ENCODE peak calls at places on chromosomes 7 and 10, in ten cellular contexts. I is mesenchymal stem cell; U is AG08395; R is stimulated activated CD4-positive, alpha-beta T cell treated with anti-CD3 and anti-CD28 coated beads, Interleukin-12 subunit alpha, Interleukin-12 subunit beta, amount 100 ng/mL, for 4 hours; Q is non-pigmented ciliary epithelial cell; E is CD8-positive, alpha-beta memory T cell; K is RWPE1; P is astrocyte of the spinal cord; A is nephron progenitor cell; N is WTC11. B is an unnamed sample.

GRCh38 chr10:89633484-89633883 is 11.6 kb downstream of the PANK1 start:
- DNase-seq in N (no peak), U (peak; percentile 43), E (no peak), A (no peak), K (peak; percentile 51), R (no peak), I (peak; percentile 68), Q (peak; percentile 62), P (peak; percentile 82), B (no peak)

GRCh38 chr10:122295423-122295947 is 24.4 kb downstream of the BTBD16 start:
- DNase-seq in R (no peak), K (no peak), P (no peak), E (no peak), U (no peak), A (no peak), I (no peak), Q (no peak), N (no peak), B (no peak)

GRCh38 chr10:16750461-16750860 is 66.8 kb downstream of the RSU1 start:
- DNase-seq in Q (no peak), R (no peak), I (no peak), U (no peak), P (no peak), A (no peak), N (no peak), E (no peak), K (no peak), B (no peak)

GRCh38 chr10:126012485-126012884 is 116.1 kb downstream of the FANK1 start:
- DNase-seq in K (peak; percentile 38), I (peak; percentile 67), R (no peak), Q (no peak), P (peak; percentile 23), N (no peak), U (peak; percentile 38), E (no peak), A (no peak), B (no peak)

GRCh38 chr10:102413053-102413705 is 5.4 kb downstream of the PSD start:
- DNase-seq in I (no peak), U (no peak), N (peak; percentile 64), A (peak; percentile 31), R (no peak), E (no peak), Q (no peak), P (no peak), K (no peak), B (no peak)

GRCh38 chr10:33927347-33927746 is 592.9 kb upstream of the NRP1 start:
- DNase-seq in U (no peak), N (no peak), Q (peak; percentile 11), E (no peak), I (no peak), A (no peak), K (peak; percentile 95), R (no peak), P (no peak), B (no peak)

GRCh38 chr10:61120805-61121204 is 176.8 kb upstream of the RHOBTB1 start:
- DNase-seq in R (no peak), P (no peak), A (no peak), E (no peak), I (no peak), N (no peak), K (no peak), Q (no peak), U (no peak), B (no peak)

GRCh38 chr10:66564341-66564740 is 361.5 kb upstream of the LRRTM3 start:
- DNase-seq in N (no peak), Q (no peak), R (no peak), P (no peak), K (no peak), E (no peak), U (no peak), A (no peak), I (no peak), B (no peak)

GRCh38 chr7:16918288-16918895 is 36.6 kb upstream of the AGR3 start:
- DNase-seq in K (no peak), P (peak; percentile 74), R (no peak), I (peak; percentile 58), A (peak; percentile 8), N (no peak), U (peak; percentile 20), Q (no peak), E (no peak), B (peak; percentile 59)

GRCh38 chr7:23467281-23467680 is 3.0 kb downstream of the IGF2BP3 start:
- DNase-seq in Q (no peak), E (no peak), I (no peak), A (peak; percentile 8), K (no peak), R (no peak), N (no peak), P (no peak), U (no peak), B (peak; percentile 57)

GRCh38 chr7:36653671-36654355 is 70.5 kb downstream of the AOAH start:
- DNase-seq in P (no peak), I (no peak), N (peak; percentile 25), Q (no peak), E (no peak), K (no peak), R (no peak), U (no peak), A (no peak), B (no peak)

GRCh38 chr7:1571261-1571650 is 1.4 kb upstream of the PSMG3 start:
- DNase-seq in I (peak; percentile 87), P (peak; percentile 84), N (no peak), A (no peak), Q (no peak), E (no peak), K (peak; percentile 48), R (no peak), U (peak; percentile 45), B (no peak)

GRCh38 chr7:103689262-103689661 is 243.3 kb upstream of the SLC26A5 start:
- DNase-seq in P (no peak), K (no peak), A (no peak), Q (no peak), I (no peak), N (no peak), R (no peak), E (no peak), U (no peak), B (no peak)

GRCh38 chr10:32207544-32207943 is 139.4 kb downstream of the EPC1 start:
- DNase-seq in E (peak; percentile 33), N (peak; percentile 57), Q (no peak), K (peak; percentile 60), I (peak; percentile 44), U (peak; percentile 41), P (peak; percentile 45), A (peak; percentile 29), R (peak; percentile 54), B (peak; percentile 66)

GRCh38 chr10:86798636-86799035 is 42.2 kb downstream of the BMPR1A start:
- DNase-seq in I (peak; percentile 72), A (no peak), Q (no peak), K (no peak), U (peak; percentile 10), N (no peak), R (no peak), P (peak; percentile 58), E (no peak), B (no peak)

GRCh38 chr7:141275350-141275749 is 201.5 kb downstream of the TMEM178B start:
- DNase-seq in R (no peak), Q (no peak), U (no peak), P (no peak), A (no peak), K (no peak), E (no peak), I (no peak), N (peak; percentile 23), B (no peak)

GRCh38 chr10:105875050-105875449 is 1234.0 kb downstream of the SORCS3 start:
- DNase-seq in K (no peak), I (no peak), A (no peak), Q (no peak), N (no peak), R (no peak), U (no peak), P (no peak), E (no peak), B (no peak)

GRCh38 chr7:81616951-81617350 is 152.9 kb downstream of the HGF start:
- DNase-seq in I (no peak), Q (no peak), N (no peak), E (no peak), P (peak; percentile 66), R (no peak), A (no peak), U (no peak), K (no peak), B (no peak)

GRCh38 chr7:117592011-117592635 is 112.3 kb downstream of the CFTR start:
- DNase-seq in A (peak; percentile 6), Q (no peak), P (no peak), N (no peak), E (no peak), U (no peak), I (no peak), R (no peak), K (no peak), B (no peak)

GRCh38 chr7:108660465-108660864 is 90.8 kb downstream of the DNAJB9 start:
- DNase-seq in R (no peak), N (no peak), U (no peak), P (peak; percentile 10), I (no peak), Q (no peak), E (no peak), K (no peak), A (no peak), B (no peak)

GRCh38 chr7:115782716-115783460 is 247.7 kb downstream of the TFEC start:
- DNase-seq in N (no peak), E (no peak), I (no peak), K (no peak), P (peak; percentile 26), A (peak; percentile 26), Q (no peak), R (no peak), U (no peak), B (no peak)

GRCh38 chr7:7489546-7489945 is 46.1 kb downstream of the COL28A1 start:
- DNase-seq in P (no peak), N (no peak), U (peak; percentile 8), K (no peak), E (no peak), R (no peak), A (no peak), I (no peak), Q (no peak), B (no peak)

GRCh38 chr10:92490387-92490786 is 83.5 kb downstream of the IDE start:
- DNase-seq in I (peak; percentile 92), A (no peak), K (no peak), U (no peak), Q (no peak), E (no peak), N (no peak), P (peak; percentile 13), R (no peak), B (no peak)

GRCh38 chr10:71398991-71399375 is 2.3 kb downstream of the CDH23 start:
- DNase-seq in N (no peak), Q (no peak), P (no peak), E (no peak), U (no peak), A (no peak), R (no peak), K (no peak), I (no peak), B (no peak)

GRCh38 chr7:140285938-140286337 is 109.2 kb upstream of the KDM7A start:
- DNase-seq in P (no peak), N (no peak), R (no peak), K (no peak), I (no peak), U (no peak), E (no peak), A (no peak), Q (no peak), B (no peak)

B was measured in erythroblast.